ENCODE peak calls at places on chromosomes 11 and 22, in seven cellular contexts. V is CD8-positive, alpha-beta T cell; Z is A549; O is CD8-positive, alpha-beta memory T cell; R is stimulated activated CD4-positive, alpha-beta T cell treated with anti-CD3 and anti-CD28 coated beads, Interleukin-4, amount 100 ng/mL, for 1 hour; L is psoas muscle; P is GM06990. F is an unnamed sample.
A peak's percentile ranks its signal among the peaks of the same experiment; 100 is the strongest.

GRCh38 chr11:1121343-1122331 is 36.1 kb upstream of the MUC5AC start:
- DNase-seq in V (no peak), Z (peak; percentile 20), O (no peak), R (no peak), L (peak; percentile 49), P (no peak), F (no peak)

GRCh38 chr22:17213976-17214375 is 5.3 kb downstream of the ADA2 start:
- DNase-seq in V (peak; percentile 47), Z (no peak), O (no peak), R (peak; percentile 57), L (peak; percentile 83), P (no peak), F (peak; percentile 58)

GRCh38 chr11:80309301-80309700 is 868.5 kb upstream of the TENM4 start:
- DNase-seq in V (no peak), Z (no peak), O (no peak), R (no peak), L (no peak), P (no peak), F (no peak)

GRCh38 chr11:79173615-79174014 is 267.2 kb downstream of the TENM4 start:
- DNase-seq in V (no peak), Z (no peak), O (no peak), R (no peak), L (no peak), P (no peak), F (no peak)

GRCh38 chr11:64084962-64085710 is 49.4 kb downstream of the FLRT1 start:
- DNase-seq in V (no peak), Z (peak; percentile 25), O (no peak), R (no peak), L (no peak), P (no peak), F (no peak)

GRCh38 chr11:71466358-71466757 is 13.4 kb downstream of the NADSYN1 start:
- DNase-seq in V (no peak), Z (no peak), O (no peak), R (no peak), L (no peak), P (no peak), F (no peak)

GRCh38 chr11:71342951-71343827 is 90.8 kb upstream of the SHANK2 start:
- DNase-seq in V (no peak), Z (peak; percentile 82), O (no peak), R (peak; percentile 8), L (peak; percentile 28), P (no peak), F (no peak)

GRCh38 chr11:110100476-110101240 is 7.5 kb downstream of the ZC3H12C start:
- DNase-seq in V (no peak), Z (no peak), O (no peak), R (no peak), L (no peak), P (no peak), F (no peak)

GRCh38 chr11:44593194-44593593 is 27.7 kb downstream of the CD82 start:
- DNase-seq in V (no peak), Z (no peak), O (no peak), R (no peak), L (peak; percentile 91), P (no peak), F (no peak)

GRCh38 chr11:8756201-8756600 is 73.6 kb downstream of the RPL27A start:
- DNase-seq in V (no peak), Z (no peak), O (no peak), R (no peak), L (no peak), P (no peak), F (no peak)

GRCh38 chr11:61090092-61090491 is 12.2 kb upstream of the CD5 start:
- DNase-seq in V (no peak), Z (no peak), O (no peak), R (no peak), L (no peak), P (no peak), F (no peak)

GRCh38 chr22:28129319-28129962 is 210.4 kb upstream of the PITPNB start:
- DNase-seq in V (no peak), Z (no peak), O (no peak), R (no peak), L (no peak), P (no peak), F (no peak)

GRCh38 chr11:106627694-106628093 is 390.6 kb downstream of the GUCY1A2 start:
- DNase-seq in V (no peak), Z (no peak), O (no peak), R (no peak), L (no peak), P (no peak), F (no peak)

GRCh38 chr11:96186806-96187205 is 156.2 kb downstream of the MAML2 start:
- DNase-seq in V (no peak), Z (no peak), O (no peak), R (no peak), L (no peak), P (no peak), F (no peak)

GRCh38 chr11:58503361-58503856 is 4.5 kb downstream of the OR5B21 start:
- DNase-seq in V (no peak), Z (no peak), O (no peak), R (no peak), L (no peak), P (peak; percentile 17), F (no peak)

GRCh38 chr11:30585067-30585891 is 874 bp downstream of the MPPED2 start:
- DNase-seq in V (no peak), Z (peak; percentile 3), O (no peak), R (peak; percentile 5), L (peak; percentile 56), P (no peak), F (no peak)

GRCh38 chr22:35426801-35427140 is 26.8 kb downstream of the MCM5 start:
- DNase-seq in V (no peak), Z (no peak), O (no peak), R (no peak), L (no peak), P (no peak), F (no peak)

GRCh38 chr22:30351226-30351625 is 5.5 kb downstream of the SF3A1 start:
- DNase-seq in V (no peak), Z (no peak), O (no peak), R (no peak), L (no peak), P (no peak), F (no peak)

GRCh38 chr11:66157182-66157864 is 87.3 kb downstream of the PACS1 start:
- DNase-seq in V (no peak), Z (no peak), O (no peak), R (no peak), L (no peak), P (no peak), F (no peak)

GRCh38 chr22:48365386-48365785 is 1462.3 kb downstream of the BRD1 start:
- DNase-seq in V (no peak), Z (no peak), O (no peak), R (no peak), L (no peak), P (no peak), F (no peak)

GRCh38 chr11:46676436-46677158 is 23.8 kb downstream of the ARHGAP1 start:
- DNase-seq in V (no peak), Z (no peak), O (no peak), R (no peak), L (no peak), P (no peak), F (no peak)

GRCh38 chr11:133318221-133318620 is 214.1 kb downstream of the OPCML start:
- DNase-seq in V (no peak), Z (no peak), O (no peak), R (no peak), L (no peak), P (no peak), F (no peak)

GRCh38 chr11:126544311-126545056 is 189.0 kb downstream of the ST3GAL4 start:
- DNase-seq in V (no peak), Z (no peak), O (no peak), R (no peak), L (no peak), P (no peak), F (no peak)

GRCh38 chr11:39806652-39807051 is 1652.8 kb downstream of the LRRC4C start:
- DNase-seq in V (no peak), Z (no peak), O (no peak), R (no peak), L (no peak), P (no peak), F (no peak)

GRCh38 chr11:2689551-2690260 is 10.1 kb downstream of the KCNQ1OT1 start:
- DNase-seq in V (no peak), Z (no peak), O (no peak), R (no peak), L (peak; percentile 43), P (no peak), F (no peak)

GRCh38 chr11:67400942-67401494 is 640 bp downstream of the PPP1CA start:
- DNase-seq in V (no peak), Z (no peak), O (no peak), R (no peak), L (peak; percentile 71), P (no peak), F (no peak)

GRCh38 chr11:8717876-8718753 is 35.5 kb downstream of the RPL27A start:
- DNase-seq in V (no peak), Z (no peak), O (no peak), R (no peak), L (peak; percentile 73), P (peak; percentile 14), F (no peak)

GRCh38 chr11:105181100-105181499 is 41.5 kb upstream of the CARD18 start:
- DNase-seq in V (no peak), Z (no peak), O (no peak), R (no peak), L (no peak), P (no peak), F (no peak)

GRCh38 chr11:13462311-13462927 is 603 bp downstream of the BTBD10 start:
- DNase-seq in V (peak; percentile 50), Z (peak; percentile 63), O (peak; percentile 48), R (peak; percentile 56), L (peak; percentile 78), P (no peak), F (peak; percentile 49)

GRCh38 chr11:3008746-3009336 is 16.7 kb upstream of the NAP1L4 start:
- DNase-seq in V (no peak), Z (no peak), O (no peak), R (no peak), L (no peak), P (no peak), F (no peak)

F was measured in activated naive CD4-positive, alpha-beta T cell treated with anti-CD3 and anti-CD28 coated beads, Interleukin-2, amount 50 U/mL, for 16 hours.